ENCODE peak calls at places on chromosome 14, in four cellular contexts. One of them, this sample, is unnamed.

GRCh38 chr14:94120667-94121335 is 8.6 kb downstream of the IFI27L2 start:
- DNase-seq in HT1080: peak
- DNase-seq in heart right ventricle: no peak
- DNase-seq in DMS79 treated with DMSO at 0.1 percent for 48 hours: no peak
- DNase-seq in this sample: peak

GRCh38 chr14:57999471-57999870 is 133.6 kb upstream of the SLC35F4 start:
- DNase-seq in HT1080: no peak
- DNase-seq in heart right ventricle: no peak
- DNase-seq in DMS79 treated with DMSO at 0.1 percent for 48 hours: no peak
- DNase-seq in this sample: no peak

GRCh38 chr14:34161351-34162169 is 210.7 kb upstream of the EGLN3 start:
- DNase-seq in HT1080: peak
- DNase-seq in heart right ventricle: no peak
- DNase-seq in DMS79 treated with DMSO at 0.1 percent for 48 hours: no peak
- DNase-seq in this sample: no peak

GRCh38 chr14:46999661-47000060 is 348.1 kb upstream of the RPL10L start:
- DNase-seq in HT1080: no peak
- DNase-seq in heart right ventricle: no peak
- DNase-seq in DMS79 treated with DMSO at 0.1 percent for 48 hours: no peak
- DNase-seq in this sample: no peak

GRCh38 chr14:21384494-21384851 is 654 bp upstream of the SUPT16H start:
- DNase-seq in HT1080: no peak
- DNase-seq in heart right ventricle: no peak
- DNase-seq in DMS79 treated with DMSO at 0.1 percent for 48 hours: peak
- DNase-seq in this sample: no peak

GRCh38 chr14:64856528-64857445 is 22.9 kb downstream of the SPTB start:
- DNase-seq in HT1080: no peak
- DNase-seq in heart right ventricle: no peak
- DNase-seq in DMS79 treated with DMSO at 0.1 percent for 48 hours: no peak
- DNase-seq in this sample: peak

GRCh38 chr14:105933238-105933637 is 406.9 kb downstream of the TMEM121 start:
- DNase-seq in HT1080: no peak
- DNase-seq in heart right ventricle: no peak
- DNase-seq in DMS79 treated with DMSO at 0.1 percent for 48 hours: no peak
- DNase-seq in this sample: no peak

GRCh38 chr14:53295985-53296582 is 143.0 kb upstream of the DDHD1 start:
- DNase-seq in HT1080: peak
- DNase-seq in heart right ventricle: peak
- DNase-seq in DMS79 treated with DMSO at 0.1 percent for 48 hours: peak
- DNase-seq in this sample: peak

GRCh38 chr14:105844047-105844630 is 317.8 kb downstream of the TMEM121 start:
- DNase-seq in HT1080: no peak
- DNase-seq in heart right ventricle: no peak
- DNase-seq in DMS79 treated with DMSO at 0.1 percent for 48 hours: no peak
- DNase-seq in this sample: no peak

GRCh38 chr14:102226356-102227125 is 78.4 kb downstream of the MOK start:
- DNase-seq in HT1080: no peak
- DNase-seq in heart right ventricle: no peak
- DNase-seq in DMS79 treated with DMSO at 0.1 percent for 48 hours: no peak
- DNase-seq in this sample: no peak

GRCh38 chr14:56189306-56189705 is 71.1 kb downstream of the PELI2 start:
- DNase-seq in HT1080: no peak
- DNase-seq in heart right ventricle: no peak
- DNase-seq in DMS79 treated with DMSO at 0.1 percent for 48 hours: no peak
- DNase-seq in this sample: peak

GRCh38 chr14:77299776-77300175 is 20.9 kb downstream of the POMT2 start:
- DNase-seq in HT1080: no peak
- DNase-seq in heart right ventricle: no peak
- DNase-seq in DMS79 treated with DMSO at 0.1 percent for 48 hours: no peak
- DNase-seq in this sample: no peak

GRCh38 chr14:50814161-50814560 is 16.8 kb downstream of the NIN start:
- DNase-seq in HT1080: no peak
- DNase-seq in heart right ventricle: no peak
- DNase-seq in DMS79 treated with DMSO at 0.1 percent for 48 hours: no peak
- DNase-seq in this sample: no peak

GRCh38 chr14:101491841-101492240 is 69.5 kb upstream of the DIO3 start:
- DNase-seq in HT1080: no peak
- DNase-seq in heart right ventricle: no peak
- DNase-seq in DMS79 treated with DMSO at 0.1 percent for 48 hours: no peak
- DNase-seq in this sample: no peak

GRCh38 chr14:81209187-81209836 is 11.4 kb downstream of the GTF2A1 start:
- DNase-seq in HT1080: peak
- DNase-seq in heart right ventricle: no peak
- DNase-seq in DMS79 treated with DMSO at 0.1 percent for 48 hours: no peak
- DNase-seq in this sample: no peak